ENCODE peak calls at places on chromosomes 1 and 21, in five cellular contexts. O is cardiac muscle cell, U is mesendoderm, X is ovary, S is upper lobe of right lung. J is an unnamed sample.

GRCh38 chr1:223316082-223316481 is 47.9 kb downstream of the SUSD4 start:
- DNase-seq in O (no peak), U (no peak), X (no peak), S (no peak), J (no peak)

GRCh38 chr1:187509091-187509490 is 680.3 kb downstream of the PLA2G4A start:
- DNase-seq in O (no peak), U (no peak), X (no peak), S (no peak), J (no peak)

GRCh38 chr1:35925741-35926140 is 5.2 kb upstream of the AGO3 start:
- DNase-seq in O (no peak), U (no peak), X (peak; percentile 45), S (no peak), J (peak; percentile 30)

GRCh38 chr1:54390655-54391054 is 15.5 kb downstream of the SSBP3 start:
- DNase-seq in O (no peak), U (no peak), X (no peak), S (no peak), J (peak; percentile 35)

GRCh38 chr1:232853994-232854532 is 48.8 kb downstream of the MAP10 start:
- DNase-seq in O (no peak), U (no peak), X (no peak), S (no peak), J (no peak)

GRCh38 chr1:14970115-14970798 is 183.3 kb upstream of the TMEM51 start:
- DNase-seq in O (no peak), U (peak; percentile 86), X (peak; percentile 80), S (no peak), J (peak; percentile 42)

GRCh38 chr1:2368053-2368744 is 23.2 kb downstream of the MORN1 start:
- DNase-seq in O (no peak), U (peak; percentile 62), X (no peak), S (peak; percentile 26), J (no peak)

GRCh38 chr1:55870076-55870475 is 654.9 kb upstream of the USP24 start:
- DNase-seq in O (no peak), U (no peak), X (no peak), S (no peak), J (no peak)

GRCh38 chr1:35085421-35085820 is 6.2 kb downstream of the ZMYM1 start:
- DNase-seq in O (no peak), U (no peak), X (no peak), S (no peak), J (no peak)

GRCh38 chr1:12525311-12526181 is 92.5 kb downstream of the DHRS3 start:
- DNase-seq in O (no peak), U (no peak), X (peak; percentile 82), S (peak; percentile 87), J (no peak)

GRCh38 chr21:38562182-38562581 is 63.9 kb upstream of the ERG start:
- DNase-seq in O (no peak), U (no peak), X (no peak), S (no peak), J (no peak)

GRCh38 chr1:116680752-116681151 is 13.2 kb upstream of the IGSF3 start:
- DNase-seq in O (no peak), U (no peak), X (no peak), S (no peak), J (no peak)

GRCh38 chr1:87113313-87113712 is 198.9 kb downstream of the HS2ST1 start:
- DNase-seq in O (no peak), U (no peak), X (no peak), S (no peak), J (no peak)

GRCh38 chr1:204249736-204250427 is 36.1 kb upstream of the GOLT1A start:
- DNase-seq in O (no peak), U (peak; percentile 38), X (no peak), S (no peak), J (no peak)

DNA sequence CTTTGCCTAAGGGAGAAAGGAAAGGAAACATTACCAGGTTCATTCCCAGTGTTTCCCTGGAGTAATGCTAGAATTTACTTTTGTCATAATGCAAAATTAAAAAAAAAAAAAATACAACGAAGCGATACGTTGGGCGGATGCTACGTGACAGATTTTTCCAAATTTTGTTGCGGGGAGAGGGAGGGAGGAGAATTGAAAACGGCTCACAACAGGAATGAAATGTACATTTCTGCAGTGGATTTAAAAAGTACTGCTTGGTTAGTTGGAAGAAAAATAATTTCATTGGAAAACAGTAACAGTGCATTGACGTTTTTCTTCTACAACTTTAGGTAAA is 157.5 kb downstream of the RUNX1 start:
- DNase-seq in O (no peak), U (no peak), X (no peak), S (no peak), J (no peak)
- H3K4me3 ChIP-seq in O (no peak overlapping the region), U (no peak overlapping the region), X (no peak overlapping the region), S (no peak overlapping the region), J (peak overlapping the region; percentile 69)

DNA sequence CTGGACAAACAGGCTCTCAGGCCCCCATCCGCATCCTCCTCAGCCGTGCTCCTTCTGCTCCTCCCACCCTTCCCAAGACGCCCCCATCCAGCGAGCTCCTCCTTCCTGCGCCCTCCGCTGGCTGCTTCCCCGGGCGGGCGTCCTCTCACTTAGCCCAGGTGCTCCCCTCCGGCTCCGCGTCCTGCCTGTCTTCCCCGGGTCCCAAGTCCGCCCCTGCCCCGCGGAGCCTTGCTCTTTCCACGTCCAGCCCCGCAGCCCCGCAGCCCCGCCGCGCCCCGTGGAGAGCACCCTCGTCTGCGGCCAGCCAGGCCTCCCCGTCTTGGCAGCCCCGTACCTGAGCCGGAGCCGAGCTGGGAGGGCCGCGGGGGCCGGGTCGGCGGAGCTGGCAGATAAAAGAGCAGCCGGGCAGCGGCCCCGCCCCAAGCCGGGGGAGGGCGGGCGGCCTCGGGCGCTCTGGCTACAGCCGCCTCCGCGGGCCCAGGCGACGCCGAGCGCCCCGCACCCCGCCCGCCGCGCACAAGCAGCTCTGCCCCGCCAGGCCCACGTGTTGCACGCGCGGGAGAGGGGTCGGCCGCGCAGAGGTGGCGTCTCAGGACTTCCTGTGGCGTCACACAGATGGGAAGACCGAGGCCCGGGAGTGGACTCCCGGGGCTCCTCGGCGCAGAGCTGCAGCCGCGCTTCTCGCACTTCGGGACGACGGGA is at the start of gene PAQR7:
- DNase-seq in O (peak; percentile 84), U (peak; percentile 88), X (peak; percentile 88), S (peak; percentile 90), J (peak; percentile 73)
- H3K27ac ChIP-seq in O (peak within 1 kb of the TSS; percentile 93), U (peak within 1 kb of the TSS; percentile 88), X (peak within 1 kb of the TSS; percentile 91), S (peak within 1 kb of the TSS; percentile 83), J (peak within 1 kb of the TSS; percentile 76)

DNA sequence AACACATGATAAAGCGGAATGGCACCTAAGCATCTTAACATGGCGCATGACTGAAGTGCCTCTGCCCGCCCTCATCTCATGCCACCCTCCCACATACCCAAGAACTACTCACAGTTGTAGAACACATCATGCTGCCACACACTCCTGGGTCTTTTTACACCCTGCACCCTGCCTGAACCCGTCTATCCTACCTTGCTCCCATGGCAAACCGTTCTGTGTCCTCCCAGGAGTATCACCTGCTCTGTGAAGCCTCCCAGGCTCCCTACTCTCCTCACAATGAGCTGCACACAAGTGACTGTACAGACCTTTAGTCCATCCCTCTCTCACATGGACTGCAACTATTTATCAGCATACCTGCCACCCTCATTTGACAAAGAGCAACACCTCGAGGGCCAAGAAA is 144.0 kb downstream of the TGFBR3 start:
- DNase-seq in O (no peak), U (no peak), X (no peak), S (no peak), J (no peak)
- H3K4me1 ChIP-seq in O (peaks cover 4% of the 10 kb centered on the region), U (no peaks in the 10 kb centered on the region), X (peaks cover 30% of the 10 kb centered on the region), S (peaks cover 33% of the 10 kb centered on the region), J (peaks cover 52% of the 10 kb centered on the region)

DNA sequence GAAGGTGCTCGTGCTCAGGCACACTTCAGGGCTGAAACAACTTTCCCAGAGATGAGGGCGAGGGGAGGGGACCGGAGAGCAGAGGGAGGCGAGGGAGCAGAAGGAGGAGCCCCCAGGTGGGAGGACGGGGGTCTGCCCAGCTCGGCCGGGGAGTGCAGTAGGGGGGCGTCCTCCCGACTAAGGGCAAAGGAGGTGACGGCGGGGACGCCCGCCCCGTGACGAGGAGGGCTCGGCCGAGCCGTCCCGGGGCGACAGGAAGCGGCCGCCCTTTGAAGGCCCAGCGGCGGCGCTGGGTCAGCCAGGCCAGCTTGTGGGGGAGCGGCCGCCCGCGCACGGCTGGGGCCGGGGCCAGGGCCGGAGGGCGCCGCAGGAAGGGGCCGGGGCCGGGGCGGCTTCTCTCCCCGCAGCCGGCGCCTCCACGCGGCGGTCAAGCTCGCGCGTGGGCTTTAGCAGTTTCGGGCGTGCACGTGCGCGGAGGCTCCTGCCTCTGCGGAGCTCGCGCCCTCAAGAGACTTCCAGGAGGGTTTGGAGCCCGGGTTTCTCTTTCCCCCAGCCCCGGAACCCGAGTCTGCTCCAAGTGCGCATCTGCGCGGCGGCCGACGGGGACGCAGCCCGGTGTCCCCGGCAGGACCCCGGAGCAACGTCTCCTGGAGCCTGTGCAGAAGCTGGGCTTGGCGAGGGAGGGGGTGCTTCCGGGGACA is 100.8 kb upstream of the SLC45A1 start:
- DNase-seq in O (peak; percentile 38), U (peak; percentile 74), X (peak; percentile 77), S (peak; percentile 82), J (no peak)
- H3K4me3 ChIP-seq in O (no peak overlapping the region), U (no peak overlapping the region), X (peak overlapping the region; percentile 35), S (peak overlapping the region; percentile 49), J (peak overlapping the region; percentile 63)

DNA sequence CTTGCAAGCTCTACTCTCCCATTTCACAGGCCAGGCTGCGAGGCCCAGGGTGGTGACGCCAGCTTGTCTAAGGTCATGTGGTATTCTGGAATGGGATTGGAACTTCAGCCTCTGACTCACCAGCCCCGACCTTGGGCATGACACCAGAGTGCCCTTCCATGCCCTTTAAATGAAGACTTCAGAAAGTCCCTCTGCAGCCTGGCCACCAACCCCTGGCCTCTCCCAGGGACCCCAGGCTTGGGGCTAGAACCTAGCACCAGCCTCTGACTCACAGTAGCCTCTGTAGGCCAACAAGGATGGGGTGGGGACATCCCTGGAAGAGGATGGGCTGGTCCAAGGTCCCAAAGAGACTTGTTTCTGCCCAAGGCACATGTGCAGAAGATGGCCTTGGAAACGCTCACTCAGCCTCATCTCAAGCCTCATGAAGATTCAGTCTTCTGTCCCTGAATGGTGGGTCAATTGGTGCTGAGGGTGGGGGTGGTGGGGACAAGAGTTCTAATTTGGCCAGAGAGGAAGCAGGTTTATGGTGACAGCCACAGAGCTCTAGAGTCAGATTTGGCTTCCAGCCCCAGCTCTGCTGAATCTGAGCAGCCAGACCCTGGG is 36.1 kb upstream of the RUNX3 start:
- DNase-seq in O (no peak), U (no peak), X (no peak), S (no peak), J (no peak)
- H3K27ac ChIP-seq in O (no peak overlapping the region), U (no peak overlapping the region), X (no peak overlapping the region), S (no peak overlapping the region), J (no peak overlapping the region)

GRCh38 chr1:17540255-17541001 is 930 bp downstream of the ARHGEF10L start:
- DNase-seq in O (peak; percentile 48), U (peak; percentile 78), X (peak; percentile 82), S (peak; percentile 73), J (peak; percentile 68)
- H3K4me1 ChIP-seq in O (peaks cover 13% of the 10 kb centered on the region), U (no peaks in the 10 kb centered on the region), X (peaks cover 6% of the 10 kb centered on the region), S (peaks cover 24% of the 10 kb centered on the region), J (peaks cover 22% of the 10 kb centered on the region)

DNA sequence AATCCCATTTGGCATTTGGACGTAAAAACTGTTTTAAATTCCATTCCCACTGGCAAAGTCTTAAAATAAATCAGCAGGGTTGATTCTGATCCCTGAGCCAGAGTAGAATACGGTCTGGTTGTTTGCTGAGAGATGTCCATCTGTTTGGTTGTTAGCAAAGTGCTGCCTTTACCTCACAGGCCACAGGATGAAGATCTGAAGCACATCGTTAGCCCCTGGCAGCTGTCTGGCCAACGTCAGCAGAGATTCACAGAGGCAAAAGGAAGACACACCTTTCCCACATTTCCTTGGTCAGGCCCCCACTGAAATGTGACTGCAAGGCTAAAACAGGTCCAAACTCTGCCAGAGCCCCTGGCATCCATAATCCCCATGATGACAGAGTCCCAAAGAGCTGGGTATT is 62.3 kb downstream of the GORAB start:
- DNase-seq in O (no peak), U (no peak), X (no peak), S (no peak), J (no peak)
- H3K4me3 ChIP-seq in O (no peak overlapping the region), U (no peak overlapping the region), X (no peak overlapping the region), S (no peak overlapping the region), J (no peak overlapping the region)

J was measured in heart right ventricle.